ENCODE peak calls at places on chromosomes 16 and 17, in nine cellular contexts. One of them, this sample, is unnamed.

GRCh38 chr17:30271102-30271501 is 20.6 kb downstream of the BLMH start:
- DNase-seq in substantia nigra: no peak
- DNase-seq in stimulated activated CD4-positive, alpha-beta T cell treated with anti-CD3 and anti-CD28 coated beads, Interleukin-1b, Interleukin-23, amount 100 ng/mL, for 1 hour: no peak
- DNase-seq in fibroblast of villous mesenchyme: peak; percentile 49
- DNase-seq in HEK293T: no peak
- DNase-seq in left lobe of liver: no peak
- DNase-seq in AG04450: no peak
- DNase-seq in activated CD4-positive, alpha-beta memory T cell treated with anti-CD3 and anti-CD28 coated beads for 36 hours: no peak
- DNase-seq in A172: no peak
- DNase-seq in this sample: no peak

GRCh38 chr17:59366773-59367656 is 35.6 kb downstream of the YPEL2 start:
- DNase-seq in substantia nigra: no peak
- DNase-seq in stimulated activated CD4-positive, alpha-beta T cell treated with anti-CD3 and anti-CD28 coated beads, Interleukin-1b, Interleukin-23, amount 100 ng/mL, for 1 hour: no peak
- DNase-seq in fibroblast of villous mesenchyme: peak; percentile 77
- DNase-seq in HEK293T: peak; percentile 49
- DNase-seq in left lobe of liver: peak; percentile 94
- DNase-seq in AG04450: no peak
- DNase-seq in activated CD4-positive, alpha-beta memory T cell treated with anti-CD3 and anti-CD28 coated beads for 36 hours: no peak
- DNase-seq in A172: peak; percentile 24
- DNase-seq in this sample: no peak

GRCh38 chr17:19757536-19758180 is 9.6 kb upstream of the ALDH3A1 start:
- DNase-seq in substantia nigra: no peak
- DNase-seq in stimulated activated CD4-positive, alpha-beta T cell treated with anti-CD3 and anti-CD28 coated beads, Interleukin-1b, Interleukin-23, amount 100 ng/mL, for 1 hour: no peak
- DNase-seq in fibroblast of villous mesenchyme: no peak
- DNase-seq in HEK293T: no peak
- DNase-seq in left lobe of liver: no peak
- DNase-seq in AG04450: no peak
- DNase-seq in activated CD4-positive, alpha-beta memory T cell treated with anti-CD3 and anti-CD28 coated beads for 36 hours: no peak
- DNase-seq in A172: no peak
- DNase-seq in this sample: no peak

GRCh38 chr16:11129378-11129781 is 126.6 kb downstream of the SOCS1 start:
- DNase-seq in substantia nigra: no peak
- DNase-seq in stimulated activated CD4-positive, alpha-beta T cell treated with anti-CD3 and anti-CD28 coated beads, Interleukin-1b, Interleukin-23, amount 100 ng/mL, for 1 hour: no peak
- DNase-seq in fibroblast of villous mesenchyme: peak; percentile 97
- DNase-seq in HEK293T: no peak
- DNase-seq in left lobe of liver: no peak
- DNase-seq in AG04450: no peak
- DNase-seq in activated CD4-positive, alpha-beta memory T cell treated with anti-CD3 and anti-CD28 coated beads for 36 hours: no peak
- DNase-seq in A172: no peak
- DNase-seq in this sample: no peak

GRCh38 chr17:62720126-62720850 is 87.8 kb downstream of the MARCHF10 start:
- DNase-seq in substantia nigra: no peak
- DNase-seq in stimulated activated CD4-positive, alpha-beta T cell treated with anti-CD3 and anti-CD28 coated beads, Interleukin-1b, Interleukin-23, amount 100 ng/mL, for 1 hour: no peak
- DNase-seq in fibroblast of villous mesenchyme: no peak
- DNase-seq in HEK293T: peak; percentile 39
- DNase-seq in left lobe of liver: no peak
- DNase-seq in AG04450: no peak
- DNase-seq in activated CD4-positive, alpha-beta memory T cell treated with anti-CD3 and anti-CD28 coated beads for 36 hours: no peak
- DNase-seq in A172: peak; percentile 28
- DNase-seq in this sample: no peak

GRCh38 chr17:66941773-66942452 is 22.6 kb upstream of the CACNG4 start:
- DNase-seq in substantia nigra: no peak
- DNase-seq in stimulated activated CD4-positive, alpha-beta T cell treated with anti-CD3 and anti-CD28 coated beads, Interleukin-1b, Interleukin-23, amount 100 ng/mL, for 1 hour: no peak
- DNase-seq in fibroblast of villous mesenchyme: no peak
- DNase-seq in HEK293T: no peak
- DNase-seq in left lobe of liver: no peak
- DNase-seq in AG04450: no peak
- DNase-seq in activated CD4-positive, alpha-beta memory T cell treated with anti-CD3 and anti-CD28 coated beads for 36 hours: no peak
- DNase-seq in A172: no peak
- DNase-seq in this sample: no peak

GRCh38 chr17:42806249-42806648 is 7.6 kb downstream of the CNTD1 start:
- DNase-seq in substantia nigra: no peak
- DNase-seq in stimulated activated CD4-positive, alpha-beta T cell treated with anti-CD3 and anti-CD28 coated beads, Interleukin-1b, Interleukin-23, amount 100 ng/mL, for 1 hour: no peak
- DNase-seq in fibroblast of villous mesenchyme: no peak
- DNase-seq in HEK293T: no peak
- DNase-seq in left lobe of liver: no peak
- DNase-seq in AG04450: no peak
- DNase-seq in activated CD4-positive, alpha-beta memory T cell treated with anti-CD3 and anti-CD28 coated beads for 36 hours: no peak
- DNase-seq in A172: no peak
- DNase-seq in this sample: no peak

GRCh38 chr17:15965510-15965909 is 20.6 kb downstream of the ADORA2B start:
- DNase-seq in substantia nigra: no peak
- DNase-seq in stimulated activated CD4-positive, alpha-beta T cell treated with anti-CD3 and anti-CD28 coated beads, Interleukin-1b, Interleukin-23, amount 100 ng/mL, for 1 hour: no peak
- DNase-seq in fibroblast of villous mesenchyme: no peak
- DNase-seq in HEK293T: no peak
- DNase-seq in left lobe of liver: no peak
- DNase-seq in AG04450: no peak
- DNase-seq in activated CD4-positive, alpha-beta memory T cell treated with anti-CD3 and anti-CD28 coated beads for 36 hours: no peak
- DNase-seq in A172: no peak
- DNase-seq in this sample: no peak

GRCh38 chr17:40309938-40310510 is 1.0 kb downstream of the RARA start:
- DNase-seq in substantia nigra: no peak
- DNase-seq in stimulated activated CD4-positive, alpha-beta T cell treated with anti-CD3 and anti-CD28 coated beads, Interleukin-1b, Interleukin-23, amount 100 ng/mL, for 1 hour: no peak
- DNase-seq in fibroblast of villous mesenchyme: no peak
- DNase-seq in HEK293T: no peak
- DNase-seq in left lobe of liver: no peak
- DNase-seq in AG04450: no peak
- DNase-seq in activated CD4-positive, alpha-beta memory T cell treated with anti-CD3 and anti-CD28 coated beads for 36 hours: no peak
- DNase-seq in A172: no peak
- DNase-seq in this sample: no peak

GRCh38 chr17:74531231-74531761 is at the start of gene CD300LB:
- DNase-seq in substantia nigra: no peak
- DNase-seq in stimulated activated CD4-positive, alpha-beta T cell treated with anti-CD3 and anti-CD28 coated beads, Interleukin-1b, Interleukin-23, amount 100 ng/mL, for 1 hour: no peak
- DNase-seq in fibroblast of villous mesenchyme: no peak
- DNase-seq in HEK293T: no peak
- DNase-seq in left lobe of liver: peak; percentile 42
- DNase-seq in AG04450: no peak
- DNase-seq in activated CD4-positive, alpha-beta memory T cell treated with anti-CD3 and anti-CD28 coated beads for 36 hours: no peak
- DNase-seq in A172: no peak
- DNase-seq in this sample: peak; percentile 33

GRCh38 chr17:28763804-28764266 is 20.0 kb downstream of the TRAF4 start:
- DNase-seq in substantia nigra: no peak
- DNase-seq in stimulated activated CD4-positive, alpha-beta T cell treated with anti-CD3 and anti-CD28 coated beads, Interleukin-1b, Interleukin-23, amount 100 ng/mL, for 1 hour: peak; percentile 67
- DNase-seq in fibroblast of villous mesenchyme: peak; percentile 83
- DNase-seq in HEK293T: peak; percentile 40
- DNase-seq in left lobe of liver: peak; percentile 73
- DNase-seq in AG04450: peak; percentile 51
- DNase-seq in activated CD4-positive, alpha-beta memory T cell treated with anti-CD3 and anti-CD28 coated beads for 36 hours: peak; percentile 84
- DNase-seq in A172: peak; percentile 85
- DNase-seq in this sample: no peak

GRCh38 chr17:8080799-8081219 is 6.7 kb downstream of the ALOX12B start:
- DNase-seq in substantia nigra: no peak
- DNase-seq in stimulated activated CD4-positive, alpha-beta T cell treated with anti-CD3 and anti-CD28 coated beads, Interleukin-1b, Interleukin-23, amount 100 ng/mL, for 1 hour: no peak
- DNase-seq in fibroblast of villous mesenchyme: no peak
- DNase-seq in HEK293T: no peak
- DNase-seq in left lobe of liver: no peak
- DNase-seq in AG04450: no peak
- DNase-seq in activated CD4-positive, alpha-beta memory T cell treated with anti-CD3 and anti-CD28 coated beads for 36 hours: no peak
- DNase-seq in A172: no peak
- DNase-seq in this sample: no peak

GRCh38 chr17:49779730-49780220 is 8.7 kb upstream of the KAT7 start:
- DNase-seq in substantia nigra: no peak
- DNase-seq in stimulated activated CD4-positive, alpha-beta T cell treated with anti-CD3 and anti-CD28 coated beads, Interleukin-1b, Interleukin-23, amount 100 ng/mL, for 1 hour: no peak
- DNase-seq in fibroblast of villous mesenchyme: peak; percentile 81
- DNase-seq in HEK293T: peak; percentile 47
- DNase-seq in left lobe of liver: no peak
- DNase-seq in AG04450: peak; percentile 23
- DNase-seq in activated CD4-positive, alpha-beta memory T cell treated with anti-CD3 and anti-CD28 coated beads for 36 hours: peak; percentile 32
- DNase-seq in A172: peak; percentile 59
- DNase-seq in this sample: no peak

GRCh38 chr17:66957951-66958579 is 6.4 kb upstream of the CACNG4 start:
- DNase-seq in substantia nigra: no peak
- DNase-seq in stimulated activated CD4-positive, alpha-beta T cell treated with anti-CD3 and anti-CD28 coated beads, Interleukin-1b, Interleukin-23, amount 100 ng/mL, for 1 hour: no peak
- DNase-seq in fibroblast of villous mesenchyme: peak; percentile 14
- DNase-seq in HEK293T: no peak
- DNase-seq in left lobe of liver: no peak
- DNase-seq in AG04450: no peak
- DNase-seq in activated CD4-positive, alpha-beta memory T cell treated with anti-CD3 and anti-CD28 coated beads for 36 hours: no peak
- DNase-seq in A172: no peak
- DNase-seq in this sample: no peak

GRCh38 chr16:48433849-48434530 is 48.8 kb upstream of the SIAH1 start:
- DNase-seq in substantia nigra: no peak
- DNase-seq in stimulated activated CD4-positive, alpha-beta T cell treated with anti-CD3 and anti-CD28 coated beads, Interleukin-1b, Interleukin-23, amount 100 ng/mL, for 1 hour: no peak
- DNase-seq in fibroblast of villous mesenchyme: no peak
- DNase-seq in HEK293T: no peak
- DNase-seq in left lobe of liver: no peak
- DNase-seq in AG04450: no peak
- DNase-seq in activated CD4-positive, alpha-beta memory T cell treated with anti-CD3 and anti-CD28 coated beads for 36 hours: no peak
- DNase-seq in A172: no peak
- DNase-seq in this sample: no peak